ENCODE peak calls at places on chromosomes 7 and 10, in eight cellular contexts. One of them, this sample, is unnamed. For H3K4me1, the result is how much of the 10 kb centered on the place peaks cover.

GRCh38 chr10:7826971-7827370 is 8.7 kb downstream of the TAF3 start:
- DNase-seq in RWPE2: no peak
- DNase-seq in psoas muscle: no peak
- DNase-seq in ovary: no peak
- DNase-seq in tibial nerve: no peak
- DNase-seq in A549: peak
- DNase-seq in pancreas: peak
- DNase-seq in lower lobe of right lung: no peak
- DNase-seq in this sample: no peak

GRCh38 chr7:75849573-75849972 is 29.3 kb upstream of the RHBDD2 start:
- DNase-seq in RWPE2: no peak
- DNase-seq in psoas muscle: no peak
- DNase-seq in A549: no peak
- DNase-seq in pancreas: no peak
- DNase-seq in lower lobe of right lung: no peak
- DNase-seq in ovary: no peak
- DNase-seq in tibial nerve: no peak
- DNase-seq in this sample: no peak

GRCh38 chr7:87223666-87224065 is 4.1 kb upstream of the TMEM243 start:
- DNase-seq in lower lobe of right lung: no peak
- DNase-seq in RWPE2: no peak
- DNase-seq in ovary: no peak
- DNase-seq in pancreas: no peak
- DNase-seq in A549: no peak
- DNase-seq in psoas muscle: no peak
- DNase-seq in tibial nerve: no peak
- DNase-seq in this sample: no peak

GRCh38 chr10:14904316-14904732 is 25.7 kb downstream of the SUV39H2 start:
- DNase-seq in A549: peak
- DNase-seq in tibial nerve: peak
- DNase-seq in pancreas: no peak
- DNase-seq in lower lobe of right lung: no peak
- DNase-seq in RWPE2: no peak
- DNase-seq in psoas muscle: no peak
- DNase-seq in ovary: no peak
- DNase-seq in this sample: no peak

GRCh38 chr7:75639071-75639892 is 99.5 kb downstream of the HIP1 start:
- DNase-seq in lower lobe of right lung: peak
- DNase-seq in pancreas: peak
- DNase-seq in RWPE2: no peak
- DNase-seq in ovary: peak
- DNase-seq in A549: peak
- DNase-seq in psoas muscle: peak
- DNase-seq in tibial nerve: peak
- DNase-seq in this sample: peak

GRCh38 chr7:81299272-81299671 is 380.4 kb upstream of the SEMA3C start:
- DNase-seq in tibial nerve: no peak
- DNase-seq in A549: peak
- DNase-seq in psoas muscle: no peak
- DNase-seq in ovary: no peak
- DNase-seq in RWPE2: no peak
- DNase-seq in pancreas: no peak
- DNase-seq in lower lobe of right lung: no peak
- DNase-seq in this sample: no peak

GRCh38 chr10:51076442-51076841 is 2.2 kb downstream of the PRKG1 start:
- DNase-seq in A549: no peak
- DNase-seq in tibial nerve: no peak
- DNase-seq in ovary: no peak
- DNase-seq in pancreas: no peak
- DNase-seq in lower lobe of right lung: no peak
- DNase-seq in RWPE2: no peak
- DNase-seq in psoas muscle: no peak
- DNase-seq in this sample: no peak

GRCh38 chr7:129126314-129126713 is 18.2 kb upstream of the TSPAN33 start:
- DNase-seq in ovary: no peak
- DNase-seq in RWPE2: no peak
- DNase-seq in lower lobe of right lung: no peak
- DNase-seq in tibial nerve: no peak
- DNase-seq in A549: no peak
- DNase-seq in psoas muscle: no peak
- DNase-seq in pancreas: no peak
- DNase-seq in this sample: no peak

GRCh38 chr10:50561266-50561665 is 62.5 kb downstream of the SGMS1 start:
- DNase-seq in tibial nerve: peak
- DNase-seq in ovary: no peak
- DNase-seq in psoas muscle: no peak
- DNase-seq in lower lobe of right lung: no peak
- DNase-seq in pancreas: no peak
- DNase-seq in A549: no peak
- DNase-seq in RWPE2: no peak
- DNase-seq in this sample: no peak

GRCh38 chr7:29879609-29880008 is 73.3 kb downstream of the WIPF3 start:
- DNase-seq in RWPE2: no peak
- DNase-seq in lower lobe of right lung: no peak
- DNase-seq in psoas muscle: peak
- DNase-seq in tibial nerve: no peak
- DNase-seq in ovary: no peak
- DNase-seq in pancreas: no peak
- DNase-seq in A549: no peak
- DNase-seq in this sample: peak

GRCh38 chr10:117511601-117512390 is 30.8 kb upstream of the EMX2 start:
- DNase-seq in pancreas: no peak
- DNase-seq in RWPE2: no peak
- DNase-seq in tibial nerve: no peak
- DNase-seq in ovary: no peak
- DNase-seq in lower lobe of right lung: no peak
- DNase-seq in A549: no peak
- DNase-seq in psoas muscle: no peak
- DNase-seq in this sample: no peak

GRCh38 chr7:122791959-122792545 is 89.3 kb upstream of the RNF148 start:
- DNase-seq in pancreas: no peak
- DNase-seq in ovary: no peak
- DNase-seq in tibial nerve: no peak
- DNase-seq in RWPE2: no peak
- DNase-seq in lower lobe of right lung: no peak
- DNase-seq in psoas muscle: no peak
- DNase-seq in A549: no peak
- DNase-seq in this sample: no peak

GRCh38 chr10:59905735-59906416 is 480 bp downstream of the CCDC6 start:
- DNase-seq in pancreas: no peak
- DNase-seq in RWPE2: no peak
- DNase-seq in ovary: peak
- DNase-seq in lower lobe of right lung: peak
- DNase-seq in psoas muscle: peak
- DNase-seq in tibial nerve: no peak
- DNase-seq in A549: no peak
- DNase-seq in this sample: peak

GRCh38 chr10:12807982-12808613 is 193.4 kb downstream of the CCDC3 start:
- DNase-seq in RWPE2: no peak
- DNase-seq in ovary: no peak
- DNase-seq in pancreas: no peak
- DNase-seq in A549: no peak
- DNase-seq in psoas muscle: no peak
- DNase-seq in lower lobe of right lung: no peak
- DNase-seq in tibial nerve: no peak
- DNase-seq in this sample: no peak

GRCh38 chr10:72511414-72511813 is 114.5 kb downstream of the MICU1 start:
- DNase-seq in A549: no peak
- DNase-seq in tibial nerve: no peak
- DNase-seq in psoas muscle: no peak
- DNase-seq in lower lobe of right lung: no peak
- DNase-seq in RWPE2: no peak
- DNase-seq in ovary: no peak
- DNase-seq in pancreas: no peak
- DNase-seq in this sample: no peak

GRCh38 chr7:115494529-115495147 is 535.9 kb downstream of the TFEC start:
- DNase-seq in RWPE2: no peak
- DNase-seq in pancreas: no peak
- DNase-seq in psoas muscle: no peak
- DNase-seq in lower lobe of right lung: no peak
- DNase-seq in tibial nerve: no peak
- DNase-seq in ovary: no peak
- DNase-seq in A549: no peak
- DNase-seq in this sample: no peak

GRCh38 chr7:78510580-78511188 is 712.1 kb downstream of the PHTF2 start:
- DNase-seq in A549: peak
- DNase-seq in lower lobe of right lung: no peak
- DNase-seq in tibial nerve: no peak
- DNase-seq in psoas muscle: no peak
- DNase-seq in pancreas: peak
- DNase-seq in ovary: no peak
- DNase-seq in RWPE2: no peak
- DNase-seq in this sample: no peak

GRCh38 chr7:69739906-69740545 is 141.8 kb downstream of the AUTS2 start:
- DNase-seq in pancreas: no peak
- DNase-seq in A549: no peak
- DNase-seq in psoas muscle: peak
- DNase-seq in lower lobe of right lung: no peak
- DNase-seq in tibial nerve: peak
- DNase-seq in ovary: no peak
- DNase-seq in RWPE2: no peak
- DNase-seq in this sample: no peak

GRCh38 chr10:50221470-50221869 is 29.8 kb downstream of the ASAH2 start:
- DNase-seq in RWPE2: no peak
- DNase-seq in tibial nerve: no peak
- DNase-seq in psoas muscle: no peak
- DNase-seq in pancreas: no peak
- DNase-seq in A549: no peak
- DNase-seq in ovary: no peak
- DNase-seq in lower lobe of right lung: no peak
- DNase-seq in this sample: no peak

GRCh38 chr7:24715661-24716479 is 41.4 kb downstream of the GSDME start:
- DNase-seq in ovary: no peak
- DNase-seq in psoas muscle: no peak
- DNase-seq in RWPE2: no peak
- DNase-seq in A549: peak
- DNase-seq in pancreas: no peak
- DNase-seq in lower lobe of right lung: no peak
- DNase-seq in tibial nerve: no peak
- DNase-seq in this sample: no peak

GRCh38 chr7:1899951-1900762 is 230.1 kb downstream of the ELFN1 start:
- DNase-seq in tibial nerve: no peak
- DNase-seq in lower lobe of right lung: peak
- DNase-seq in A549: no peak
- DNase-seq in ovary: no peak
- DNase-seq in psoas muscle: peak
- DNase-seq in RWPE2: peak
- DNase-seq in pancreas: no peak
- DNase-seq in this sample: peak
- H3K27ac ChIP-seq in tibial nerve: no peak
- H3K27ac ChIP-seq in lower lobe of right lung: no peak
- H3K27ac ChIP-seq in A549: no peak
- H3K27ac ChIP-seq in ovary: no peak
- H3K27ac ChIP-seq in psoas muscle: no peak
- H3K27ac ChIP-seq in RWPE2: no peak
- H3K27ac ChIP-seq in pancreas: no peak
- H3K27ac ChIP-seq in this sample: no peak

DNA sequence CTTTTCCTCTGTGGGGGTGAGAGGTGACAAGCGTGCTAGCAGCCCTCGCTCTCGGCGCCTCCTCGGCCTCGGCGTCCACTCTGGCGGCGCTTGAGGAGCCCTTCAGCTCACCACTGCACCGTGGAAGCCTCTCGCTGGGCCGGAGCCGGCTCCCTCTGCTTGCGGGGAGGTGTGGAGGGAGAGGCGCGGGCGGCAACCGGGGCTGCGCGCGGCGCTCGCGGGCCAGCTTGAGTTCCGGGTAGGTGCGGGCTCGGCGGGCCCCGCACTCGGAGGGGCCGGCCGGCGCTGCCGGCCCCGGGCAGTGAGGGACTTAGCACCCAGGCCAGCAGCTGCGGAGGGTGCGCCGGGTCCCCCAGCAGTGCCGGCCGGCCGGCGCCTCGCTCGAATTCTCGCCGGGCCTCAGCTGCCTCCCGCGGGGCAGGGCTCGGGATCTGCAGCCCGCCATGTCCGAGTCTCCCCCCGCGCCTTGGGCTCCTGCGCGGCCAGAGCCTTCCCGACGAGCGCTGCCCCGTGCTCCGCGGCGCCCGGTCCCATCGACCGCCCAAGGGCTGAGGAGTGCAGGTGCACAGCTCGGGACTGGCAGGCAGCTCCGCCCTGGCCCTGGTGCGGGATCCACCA is 352.8 kb upstream of the PODXL start:
- DNase-seq in tibial nerve: no peak
- DNase-seq in lower lobe of right lung: no peak
- DNase-seq in pancreas: no peak
- DNase-seq in A549: no peak
- DNase-seq in RWPE2: no peak
- DNase-seq in psoas muscle: no peak
- DNase-seq in ovary: no peak
- DNase-seq in this sample: no peak
- H3K4me3 ChIP-seq in tibial nerve: no peak
- H3K4me3 ChIP-seq in lower lobe of right lung: peak
- H3K4me3 ChIP-seq in pancreas: peak
- H3K4me3 ChIP-seq in A549: no peak
- H3K4me3 ChIP-seq in RWPE2: no peak
- H3K4me3 ChIP-seq in psoas muscle: peak
- H3K4me3 ChIP-seq in ovary: peak
- H3K4me3 ChIP-seq in this sample: no peak

DNA sequence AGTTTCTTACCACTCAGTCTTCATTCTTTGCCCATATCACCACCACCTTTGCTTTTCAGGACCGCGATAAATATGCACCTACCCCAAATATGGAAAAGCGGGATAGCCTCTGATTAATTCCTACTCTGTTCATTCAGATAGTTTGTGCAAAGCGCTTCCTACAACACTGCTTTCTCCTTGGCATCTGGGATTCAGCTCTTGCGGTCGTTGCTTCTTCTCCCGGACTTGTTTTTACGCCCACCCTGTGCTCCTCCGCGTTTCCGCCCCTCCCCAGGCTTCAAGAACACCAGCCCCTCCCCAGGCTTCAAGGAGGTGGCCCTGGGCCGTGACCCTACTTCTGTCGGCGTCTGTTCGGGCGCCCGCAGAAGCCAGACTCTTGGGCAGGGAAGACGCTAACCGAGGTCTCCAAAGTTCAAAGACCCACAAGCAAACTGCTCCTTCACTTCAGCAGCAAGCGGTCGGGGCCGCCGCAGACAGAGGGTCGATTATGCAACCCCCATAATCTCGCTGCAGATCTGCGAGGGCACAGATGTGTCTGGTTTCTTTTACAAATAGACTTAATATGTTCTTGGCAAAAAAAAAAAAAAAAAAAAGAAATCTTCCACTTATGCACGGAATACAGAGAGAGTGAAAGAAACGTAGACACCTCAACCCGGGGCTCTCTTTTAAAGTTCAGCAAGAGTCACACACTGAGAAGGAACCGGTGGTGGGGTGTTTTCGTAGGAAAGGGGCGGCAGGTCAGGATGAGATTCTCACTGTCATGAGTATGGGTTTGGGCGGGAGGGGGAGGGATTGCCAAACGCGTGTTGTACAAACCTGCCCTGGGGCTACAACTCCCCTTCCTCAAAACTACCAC is 2.0 kb downstream of the DLX5 start:
- DNase-seq in ovary: no peak
- DNase-seq in pancreas: no peak
- DNase-seq in psoas muscle: no peak
- DNase-seq in RWPE2: no peak
- DNase-seq in tibial nerve: no peak
- DNase-seq in lower lobe of right lung: no peak
- DNase-seq in A549: no peak
- DNase-seq in this sample: no peak
- H3K4me1 ChIP-seq in ovary: under half
- H3K4me1 ChIP-seq in pancreas: under half
- H3K4me1 ChIP-seq in psoas muscle: under half
- H3K4me1 ChIP-seq in RWPE2: under half
- H3K4me1 ChIP-seq in tibial nerve: under half
- H3K4me1 ChIP-seq in lower lobe of right lung: under half
- H3K4me1 ChIP-seq in A549: under half
- H3K4me1 ChIP-seq in this sample: under half

GRCh38 chr7:54796150-54796549 is 37.1 kb upstream of the SEC61G start:
- DNase-seq in pancreas: no peak
- DNase-seq in RWPE2: no peak
- DNase-seq in ovary: no peak
- DNase-seq in lower lobe of right lung: no peak
- DNase-seq in psoas muscle: no peak
- DNase-seq in A549: no peak
- DNase-seq in tibial nerve: peak
- DNase-seq in this sample: no peak
- H3K27ac ChIP-seq in pancreas: no peak
- H3K27ac ChIP-seq in RWPE2: no peak
- H3K27ac ChIP-seq in ovary: no peak
- H3K27ac ChIP-seq in lower lobe of right lung: no peak
- H3K27ac ChIP-seq in psoas muscle: no peak
- H3K27ac ChIP-seq in A549: no peak
- H3K27ac ChIP-seq in tibial nerve: no peak
- H3K27ac ChIP-seq in this sample: no peak